ENCODE peak calls at places on chromosome 10, in seven cellular contexts. One of them, this sample, is unnamed.

GRCh38 chr10:123858907-123859650 is 32.5 kb downstream of the CPXM2 start:
- DNase-seq in PC-9: no peak
- DNase-seq in mammary epithelial cell: no peak
- DNase-seq in neuronal stem cell: no peak
- DNase-seq in MM.1S: peak; percentile 45
- DNase-seq in GM12878: no peak
- DNase-seq in PC-3: no peak
- DNase-seq in this sample: no peak

GRCh38 chr10:59668081-59668480 is 41.6 kb downstream of the SLC16A9 start:
- DNase-seq in neuronal stem cell: no peak
- DNase-seq in mammary epithelial cell: no peak
- DNase-seq in GM12878: no peak
- DNase-seq in PC-3: no peak
- DNase-seq in MM.1S: no peak
- DNase-seq in PC-9: no peak
- DNase-seq in this sample: peak; percentile 7

GRCh38 chr10:23081891-23082290 is 13.5 kb upstream of the MSRB2 start:
- DNase-seq in PC-9: no peak
- DNase-seq in neuronal stem cell: no peak
- DNase-seq in MM.1S: peak; percentile 17
- DNase-seq in PC-3: peak; percentile 38
- DNase-seq in GM12878: no peak
- DNase-seq in mammary epithelial cell: no peak
- DNase-seq in this sample: peak; percentile 66

GRCh38 chr10:76301950-76302349 is 870.5 kb downstream of the LRMDA start:
- DNase-seq in neuronal stem cell: no peak
- DNase-seq in PC-3: peak; percentile 85
- DNase-seq in PC-9: no peak
- DNase-seq in mammary epithelial cell: peak; percentile 8
- DNase-seq in MM.1S: no peak
- DNase-seq in GM12878: no peak
- DNase-seq in this sample: no peak

GRCh38 chr10:78959217-78959616 is 109.5 kb upstream of the ZMIZ1 start:
- DNase-seq in GM12878: no peak
- DNase-seq in PC-3: no peak
- DNase-seq in mammary epithelial cell: no peak
- DNase-seq in MM.1S: no peak
- DNase-seq in PC-9: no peak
- DNase-seq in neuronal stem cell: no peak
- DNase-seq in this sample: no peak

GRCh38 chr10:9635691-9636090 is 1382.0 kb upstream of the CELF2 start:
- DNase-seq in MM.1S: no peak
- DNase-seq in mammary epithelial cell: no peak
- DNase-seq in GM12878: no peak
- DNase-seq in neuronal stem cell: no peak
- DNase-seq in PC-9: no peak
- DNase-seq in PC-3: no peak
- DNase-seq in this sample: no peak

GRCh38 chr10:121245799-121246198 is 352.4 kb downstream of the FGFR2 start:
- DNase-seq in neuronal stem cell: no peak
- DNase-seq in GM12878: no peak
- DNase-seq in mammary epithelial cell: no peak
- DNase-seq in PC-9: no peak
- DNase-seq in PC-3: no peak
- DNase-seq in MM.1S: no peak
- DNase-seq in this sample: no peak

GRCh38 chr10:47323087-47323486 is 833 bp downstream of the GDF2 start:
- DNase-seq in neuronal stem cell: no peak
- DNase-seq in PC-3: no peak
- DNase-seq in PC-9: no peak
- DNase-seq in GM12878: no peak
- DNase-seq in MM.1S: no peak
- DNase-seq in mammary epithelial cell: no peak
- DNase-seq in this sample: no peak

GRCh38 chr10:17358461-17358860 is 95.9 kb downstream of the ST8SIA6 start:
- DNase-seq in MM.1S: no peak
- DNase-seq in PC-3: no peak
- DNase-seq in neuronal stem cell: no peak
- DNase-seq in mammary epithelial cell: no peak
- DNase-seq in GM12878: no peak
- DNase-seq in PC-9: no peak
- DNase-seq in this sample: no peak

GRCh38 chr10:33706746-33707145 is 372.3 kb upstream of the NRP1 start:
- DNase-seq in mammary epithelial cell: peak; percentile 21
- DNase-seq in GM12878: no peak
- DNase-seq in PC-9: no peak
- DNase-seq in MM.1S: no peak
- DNase-seq in neuronal stem cell: no peak
- DNase-seq in PC-3: peak; percentile 57
- DNase-seq in this sample: no peak

GRCh38 chr10:113473851-113474250 is 79.0 kb upstream of the HABP2 start:
- DNase-seq in neuronal stem cell: no peak
- DNase-seq in MM.1S: no peak
- DNase-seq in mammary epithelial cell: no peak
- DNase-seq in PC-9: no peak
- DNase-seq in PC-3: peak; percentile 46
- DNase-seq in GM12878: no peak
- DNase-seq in this sample: no peak

GRCh38 chr10:807958-808353 is 118.5 kb upstream of the DIP2C start:
- DNase-seq in PC-9: no peak
- DNase-seq in PC-3: no peak
- DNase-seq in neuronal stem cell: no peak
- DNase-seq in MM.1S: no peak
- DNase-seq in GM12878: no peak
- DNase-seq in mammary epithelial cell: no peak
- DNase-seq in this sample: no peak

GRCh38 chr10:60130130-60130579 is 223.8 kb upstream of the CCDC6 start:
- DNase-seq in PC-3: no peak
- DNase-seq in GM12878: no peak
- DNase-seq in neuronal stem cell: peak; percentile 35
- DNase-seq in mammary epithelial cell: no peak
- DNase-seq in PC-9: no peak
- DNase-seq in MM.1S: no peak
- DNase-seq in this sample: peak; percentile 66

GRCh38 chr10:61186408-61186807 is 242.4 kb upstream of the RHOBTB1 start:
- DNase-seq in PC-3: no peak
- DNase-seq in GM12878: no peak
- DNase-seq in MM.1S: no peak
- DNase-seq in mammary epithelial cell: no peak
- DNase-seq in PC-9: no peak
- DNase-seq in neuronal stem cell: no peak
- DNase-seq in this sample: no peak

GRCh38 chr10:119491941-119492340 is 50.6 kb downstream of the RGS10 start:
- DNase-seq in PC-3: no peak
- DNase-seq in neuronal stem cell: no peak
- DNase-seq in PC-9: no peak
- DNase-seq in GM12878: no peak
- DNase-seq in MM.1S: no peak
- DNase-seq in mammary epithelial cell: no peak
- DNase-seq in this sample: no peak

GRCh38 chr10:98269435-98269912 is 1.5 kb upstream of the LOXL4 start:
- DNase-seq in GM12878: no peak
- DNase-seq in PC-3: peak; percentile 92
- DNase-seq in mammary epithelial cell: peak; percentile 63
- DNase-seq in neuronal stem cell: no peak
- DNase-seq in PC-9: peak; percentile 91
- DNase-seq in MM.1S: no peak
- DNase-seq in this sample: peak; percentile 56

GRCh38 chr10:132714096-132714721 is 71.7 kb downstream of the NKX6-2 start:
- DNase-seq in neuronal stem cell: peak; percentile 91
- DNase-seq in GM12878: no peak
- DNase-seq in PC-9: no peak
- DNase-seq in MM.1S: no peak
- DNase-seq in PC-3: no peak
- DNase-seq in mammary epithelial cell: no peak
- DNase-seq in this sample: peak; percentile 59

GRCh38 chr10:89466599-89467035 is 52.2 kb downstream of the IFIT5 start:
- DNase-seq in mammary epithelial cell: peak; percentile 80
- DNase-seq in MM.1S: no peak
- DNase-seq in PC-9: peak; percentile 69
- DNase-seq in GM12878: no peak
- DNase-seq in neuronal stem cell: no peak
- DNase-seq in PC-3: peak; percentile 93
- DNase-seq in this sample: peak; percentile 48

GRCh38 chr10:31709028-31709427 is 219.6 kb downstream of the ARHGAP12 start:
- DNase-seq in PC-9: no peak
- DNase-seq in neuronal stem cell: no peak
- DNase-seq in GM12878: no peak
- DNase-seq in MM.1S: peak; percentile 10
- DNase-seq in mammary epithelial cell: no peak
- DNase-seq in PC-3: peak; percentile 41
- DNase-seq in this sample: no peak

GRCh38 chr10:30557884-30558283 is 71.7 kb downstream of the LYZL2 start:
- DNase-seq in GM12878: no peak
- DNase-seq in neuronal stem cell: no peak
- DNase-seq in PC-9: no peak
- DNase-seq in MM.1S: no peak
- DNase-seq in mammary epithelial cell: peak; percentile 56
- DNase-seq in PC-3: peak; percentile 12
- DNase-seq in this sample: peak; percentile 55
- H3K27ac ChIP-seq in GM12878: no peak overlapping the region
- H3K27ac ChIP-seq in neuronal stem cell: no peak overlapping the region
- H3K27ac ChIP-seq in PC-9: peak overlapping the region; percentile 34
- H3K27ac ChIP-seq in MM.1S: no peak overlapping the region
- H3K27ac ChIP-seq in mammary epithelial cell: no peak overlapping the region
- H3K27ac ChIP-seq in PC-3: no peak overlapping the region
- H3K27ac ChIP-seq in this sample: no peak overlapping the region

GRCh38 chr10:71770255-71770654 is 3.1 kb downstream of the VSIR start:
- DNase-seq in neuronal stem cell: no peak
- DNase-seq in MM.1S: no peak
- DNase-seq in PC-9: no peak
- DNase-seq in PC-3: no peak
- DNase-seq in GM12878: no peak
- DNase-seq in mammary epithelial cell: no peak
- DNase-seq in this sample: no peak

GRCh38 chr10:71769279-71769823 is 4.0 kb downstream of the VSIR start:
- DNase-seq in GM12878: peak; percentile 80
- DNase-seq in neuronal stem cell: no peak
- DNase-seq in mammary epithelial cell: no peak
- DNase-seq in PC-9: no peak
- DNase-seq in PC-3: no peak
- DNase-seq in MM.1S: no peak
- DNase-seq in this sample: peak; percentile 28

GRCh38 chr10:71771204-71771603 is 2.1 kb downstream of the VSIR start:
- DNase-seq in mammary epithelial cell: no peak
- DNase-seq in MM.1S: no peak
- DNase-seq in PC-9: no peak
- DNase-seq in PC-3: no peak
- DNase-seq in neuronal stem cell: no peak
- DNase-seq in GM12878: no peak
- DNase-seq in this sample: no peak

GRCh38 chr10:71771821-71772617 is 1.3 kb downstream of the VSIR start:
- DNase-seq in GM12878: no peak
- DNase-seq in neuronal stem cell: no peak
- DNase-seq in MM.1S: no peak
- DNase-seq in PC-9: peak; percentile 79
- DNase-seq in mammary epithelial cell: peak; percentile 78
- DNase-seq in PC-3: peak; percentile 73
- DNase-seq in this sample: no peak

GRCh38 chr10:71770789-71771188 is 2.5 kb downstream of the VSIR start:
- DNase-seq in PC-3: no peak
- DNase-seq in neuronal stem cell: no peak
- DNase-seq in PC-9: no peak
- DNase-seq in mammary epithelial cell: no peak
- DNase-seq in MM.1S: no peak
- DNase-seq in GM12878: no peak
- DNase-seq in this sample: no peak
- H3K4me2 ChIP-seq in PC-3: no peak overlapping the region
- H3K4me2 ChIP-seq in neuronal stem cell: no peak overlapping the region
- H3K4me2 ChIP-seq in PC-9: peak overlapping the region; percentile 99
- H3K4me2 ChIP-seq in mammary epithelial cell: no peak overlapping the region
- H3K4me2 ChIP-seq in MM.1S: no peak overlapping the region
- H3K4me2 ChIP-seq in GM12878: peak overlapping the region; percentile 99
- H3K4me2 ChIP-seq in this sample: no peak overlapping the region

GRCh38 chr10:125000366-125001312 is 58.7 kb downstream of the ZRANB1 start:
- DNase-seq in PC-9: no peak
- DNase-seq in PC-3: no peak
- DNase-seq in MM.1S: no peak
- DNase-seq in mammary epithelial cell: no peak
- DNase-seq in GM12878: no peak
- DNase-seq in neuronal stem cell: peak; percentile 41
- DNase-seq in this sample: peak; percentile 41

GRCh38 chr10:124997246-124997790 is 55.4 kb downstream of the ZRANB1 start:
- DNase-seq in neuronal stem cell: no peak
- DNase-seq in mammary epithelial cell: no peak
- DNase-seq in MM.1S: no peak
- DNase-seq in PC-9: no peak
- DNase-seq in PC-3: no peak
- DNase-seq in GM12878: no peak
- DNase-seq in this sample: no peak

GRCh38 chr10:124999433-125000365 is 57.8 kb downstream of the ZRANB1 start:
- DNase-seq in MM.1S: no peak
- DNase-seq in PC-3: no peak
- DNase-seq in PC-9: no peak
- DNase-seq in neuronal stem cell: no peak
- DNase-seq in mammary epithelial cell: no peak
- DNase-seq in GM12878: no peak
- DNase-seq in this sample: no peak

GRCh38 chr10:124997791-124998623 is 56.1 kb downstream of the ZRANB1 start:
- DNase-seq in PC-9: no peak
- DNase-seq in MM.1S: no peak
- DNase-seq in PC-3: no peak
- DNase-seq in neuronal stem cell: no peak
- DNase-seq in mammary epithelial cell: no peak
- DNase-seq in GM12878: no peak
- DNase-seq in this sample: no peak

DNA sequence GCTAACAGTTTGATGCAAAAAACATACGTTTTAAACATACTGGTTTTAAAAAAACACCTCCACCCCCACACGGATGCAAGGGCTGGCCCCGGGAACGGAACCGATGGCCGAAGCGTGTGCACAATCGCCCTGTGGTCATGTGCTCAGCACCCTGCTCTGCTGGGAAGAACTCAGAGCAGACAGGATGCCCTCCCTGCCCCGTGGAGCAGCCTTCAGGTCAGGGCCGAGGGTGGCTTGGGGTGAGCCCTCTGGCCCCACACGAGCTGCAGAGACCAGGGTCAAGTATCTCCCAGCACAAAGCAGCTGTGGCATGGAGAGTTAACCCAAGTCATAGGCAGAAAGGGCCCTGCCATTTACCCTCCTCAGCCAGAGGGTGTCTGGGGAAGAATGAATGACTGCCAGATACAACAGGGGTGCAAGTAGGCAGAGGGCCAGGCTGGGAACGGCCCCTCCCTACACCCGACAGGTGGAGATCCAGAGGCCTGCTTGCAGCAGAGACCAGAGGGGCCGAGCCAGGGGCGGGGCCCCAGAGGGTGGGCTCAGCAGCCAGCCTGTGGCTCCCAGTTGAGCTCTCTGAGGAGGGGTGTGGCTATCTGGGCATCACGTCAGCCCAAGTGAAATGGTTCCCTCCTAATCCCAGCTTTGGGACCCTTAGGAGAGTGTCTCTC is 56.8 kb downstream of the ZRANB1 start:
- DNase-seq in MM.1S: no peak
- DNase-seq in PC-3: no peak
- DNase-seq in PC-9: no peak
- DNase-seq in neuronal stem cell: no peak
- DNase-seq in GM12878: no peak
- DNase-seq in mammary epithelial cell: no peak
- DNase-seq in this sample: no peak
- H3K27ac ChIP-seq in MM.1S: no peak overlapping the region
- H3K27ac ChIP-seq in PC-3: no peak overlapping the region
- H3K27ac ChIP-seq in PC-9: no peak overlapping the region
- H3K27ac ChIP-seq in neuronal stem cell: no peak overlapping the region
- H3K27ac ChIP-seq in GM12878: no peak overlapping the region
- H3K27ac ChIP-seq in mammary epithelial cell: no peak overlapping the region
- H3K27ac ChIP-seq in this sample: peak overlapping the region; percentile 39

GRCh38 chr10:77526861-77527617 is 110.6 kb downstream of the KCNMA1 start:
- DNase-seq in GM12878: no peak
- DNase-seq in MM.1S: no peak
- DNase-seq in PC-9: no peak
- DNase-seq in PC-3: peak; percentile 53
- DNase-seq in mammary epithelial cell: no peak
- DNase-seq in neuronal stem cell: no peak
- DNase-seq in this sample: no peak
- H3K4me2 ChIP-seq in GM12878: no peak overlapping the region
- H3K4me2 ChIP-seq in MM.1S: no peak overlapping the region
- H3K4me2 ChIP-seq in PC-9: no peak overlapping the region
- H3K4me2 ChIP-seq in PC-3: no peak overlapping the region
- H3K4me2 ChIP-seq in mammary epithelial cell: no peak overlapping the region
- H3K4me2 ChIP-seq in neuronal stem cell: no peak overlapping the region
- H3K4me2 ChIP-seq in this sample: no peak overlapping the region

This sample was measured in GM23338.